ENCODE peak calls at places on chromosomes 13 and 19, in eight cellular contexts. P, F, A, B, T, U, I and S are unnamed samples. For H3K36me3, the result is how much of the 10 kb centered on the place peaks cover.

GRCh38 chr19:50475101-50475568 is 1.2 kb upstream of the EMC10 start:
- DNase-seq in P (no peak), F (no peak), A (no peak), B (no peak), T (no peak), U (no peak), I (peak), S (no peak)

GRCh38 chr19:50723069-50723468 is at the start of gene CLEC11A:
- DNase-seq in P (peak), F (no peak), A (peak), B (peak), T (peak), U (peak), I (peak), S (peak)

GRCh38 chr19:12769689-12770088 is 5.7 kb downstream of the HOOK2 start:
- DNase-seq in P (no peak), F (peak), A (no peak), B (no peak), T (no peak), U (no peak), I (no peak), S (no peak)

GRCh38 chr19:12365372-12366162 is at the start of gene ZNF442:
- DNase-seq in P (peak), F (peak), A (peak), B (peak), T (peak), U (peak), I (peak), S (peak)

GRCh38 chr19:3548594-3548993 is 8.8 kb downstream of the MFSD12 start:
- DNase-seq in P (peak), F (no peak), A (no peak), B (no peak), T (no peak), U (no peak), I (peak), S (no peak)

GRCh38 chr13:55560331-55560730 is 1580.4 kb upstream of the PRR20A start:
- DNase-seq in P (no peak), F (no peak), A (no peak), B (no peak), T (no peak), U (no peak), I (no peak), S (no peak)

GRCh38 chr13:51826606-51827005 is 18.4 kb downstream of the TMEM272 start:
- DNase-seq in P (no peak), F (no peak), A (no peak), B (peak), T (no peak), U (peak), I (no peak), S (no peak)

GRCh38 chr13:20505405-20506366 is 20.0 kb downstream of the CRYL1 start:
- DNase-seq in P (no peak), F (no peak), A (no peak), B (no peak), T (no peak), U (no peak), I (no peak), S (no peak)

GRCh38 chr13:88303605-88304004 is 632.4 kb downstream of the SLITRK5 start:
- DNase-seq in P (no peak), F (no peak), A (no peak), B (no peak), T (no peak), U (no peak), I (no peak), S (no peak)

GRCh38 chr19:54928299-54928698 is 19.0 kb downstream of the NLRP7 start:
- DNase-seq in P (no peak), F (no peak), A (peak), B (no peak), T (no peak), U (no peak), I (no peak), S (no peak)

GRCh38 chr19:50449236-50449899 is 16.7 kb downstream of the MYBPC2 start:
- DNase-seq in P (no peak), F (no peak), A (no peak), B (no peak), T (no peak), U (no peak), I (no peak), S (no peak)

GRCh38 chr19:571127-571974 is 1.0 kb upstream of the BSG start:
- DNase-seq in P (peak), F (peak), A (peak), B (no peak), T (no peak), U (no peak), I (no peak), S (no peak)

GRCh38 chr19:9427941-9428340 is 7.4 kb downstream of the ZNF266 start:
- DNase-seq in P (no peak), F (no peak), A (no peak), B (no peak), T (no peak), U (no peak), I (no peak), S (no peak)

GRCh38 chr13:22076658-22077057 is 405.8 kb downstream of the FGF9 start:
- DNase-seq in P (no peak), F (no peak), A (no peak), B (no peak), T (no peak), U (no peak), I (no peak), S (no peak)

GRCh38 chr19:57110592-57111328 is 9.0 kb upstream of the USP29 start:
- DNase-seq in P (no peak), F (no peak), A (no peak), B (no peak), T (no peak), U (no peak), I (no peak), S (no peak)

GRCh38 chr19:46131485-46132143 is 7.1 kb upstream of the IGFL3 start:
- DNase-seq in P (no peak), F (no peak), A (peak), B (no peak), T (no peak), U (no peak), I (no peak), S (no peak)
- H3K27ac ChIP-seq in P (no peak), F (no peak), A (no peak), B (peak), T (no peak), U (no peak), I (no peak), S (no peak)

DNA sequence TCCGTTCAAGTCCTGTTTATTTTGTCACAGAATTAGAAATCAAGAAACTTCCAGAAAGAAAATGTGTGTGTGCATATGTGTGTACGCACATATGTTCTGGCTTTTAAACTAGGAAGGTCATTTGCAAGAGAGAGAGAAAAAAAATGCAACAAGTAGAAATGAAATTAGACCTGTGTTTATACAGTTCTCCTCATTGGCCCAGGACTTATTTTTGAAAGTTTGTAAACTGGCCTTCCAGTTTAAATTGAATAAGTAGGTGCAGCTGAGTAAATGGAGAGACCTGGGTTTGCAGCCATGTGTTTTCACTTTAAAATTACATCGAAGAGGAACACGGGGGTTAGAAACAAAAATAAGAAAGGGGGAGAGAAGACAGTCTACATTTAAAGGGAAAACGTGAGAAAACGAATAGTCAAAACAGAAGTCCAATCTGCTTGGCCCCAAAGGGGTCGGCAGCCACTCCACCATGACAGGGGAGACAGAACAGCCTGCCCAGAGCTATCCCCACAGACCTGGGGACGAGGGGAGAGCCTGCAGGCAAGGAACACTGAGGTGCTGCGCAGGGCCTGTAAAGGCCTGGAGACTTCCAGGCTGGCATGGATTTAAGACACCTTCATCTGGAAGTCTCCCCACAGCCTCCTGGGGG is 216.8 kb upstream of the MAB21L1 start:
- DNase-seq in P (no peak), F (no peak), A (peak), B (no peak), T (no peak), U (no peak), I (no peak), S (no peak)
- H3K36me3 ChIP-seq in P (under half), F (under half), A (under half), B (under half), T (under half), U (under half), I (under half), S (under half)

GRCh38 chr13:48890386-48890785 is 85.3 kb upstream of the FNDC3A start:
- DNase-seq in P (no peak), F (no peak), A (no peak), B (no peak), T (no peak), U (no peak), I (no peak), S (no peak)
- H3K27ac ChIP-seq in P (no peak), F (no peak), A (no peak), B (no peak), T (no peak), U (no peak), I (no peak), S (no peak)

DNA sequence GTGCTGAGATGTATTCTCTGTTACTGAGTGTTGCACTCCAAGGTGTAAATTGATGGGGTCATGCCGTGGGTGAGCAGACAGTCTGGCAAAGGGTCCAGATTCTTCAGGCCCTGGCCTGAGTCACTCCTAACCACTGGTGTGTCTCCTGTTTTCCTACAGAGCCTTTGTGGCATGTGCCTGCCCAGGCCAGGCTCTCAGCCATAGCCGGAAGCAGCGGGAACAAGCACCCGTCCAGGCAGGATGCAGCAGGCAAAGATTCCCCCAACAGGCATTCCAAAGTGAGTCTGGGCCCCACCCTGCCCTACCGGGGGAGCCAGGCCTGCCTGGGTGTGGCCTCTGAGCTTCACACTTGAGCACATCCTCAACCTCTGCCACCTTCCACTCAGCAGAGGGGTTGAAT is 61.9 kb downstream of the DPF1 start:
- DNase-seq in P (no peak), F (no peak), A (no peak), B (no peak), T (no peak), U (no peak), I (no peak), S (no peak)
- H3K36me3 ChIP-seq in P (under half), F (under half), A (under half), B (under half), T (under half), U (under half), I (under half), S (half or more)

GRCh38 chr19:47626238-47626637 is 17.3 kb downstream of the BICRA start:
- DNase-seq in P (no peak), F (no peak), A (no peak), B (no peak), T (no peak), U (no peak), I (no peak), S (no peak)

GRCh38 chr19:47631681-47632446 is 22.9 kb downstream of the BICRA start:
- DNase-seq in P (no peak), F (no peak), A (no peak), B (peak), T (peak), U (peak), I (no peak), S (no peak)

GRCh38 chr19:47630594-47630993 is 21.7 kb downstream of the BICRA start:
- DNase-seq in P (no peak), F (no peak), A (no peak), B (no peak), T (no peak), U (no peak), I (no peak), S (no peak)

GRCh38 chr19:47625650-47626049 is 16.7 kb downstream of the BICRA start:
- DNase-seq in P (no peak), F (no peak), A (no peak), B (no peak), T (no peak), U (no peak), I (no peak), S (no peak)

DNA sequence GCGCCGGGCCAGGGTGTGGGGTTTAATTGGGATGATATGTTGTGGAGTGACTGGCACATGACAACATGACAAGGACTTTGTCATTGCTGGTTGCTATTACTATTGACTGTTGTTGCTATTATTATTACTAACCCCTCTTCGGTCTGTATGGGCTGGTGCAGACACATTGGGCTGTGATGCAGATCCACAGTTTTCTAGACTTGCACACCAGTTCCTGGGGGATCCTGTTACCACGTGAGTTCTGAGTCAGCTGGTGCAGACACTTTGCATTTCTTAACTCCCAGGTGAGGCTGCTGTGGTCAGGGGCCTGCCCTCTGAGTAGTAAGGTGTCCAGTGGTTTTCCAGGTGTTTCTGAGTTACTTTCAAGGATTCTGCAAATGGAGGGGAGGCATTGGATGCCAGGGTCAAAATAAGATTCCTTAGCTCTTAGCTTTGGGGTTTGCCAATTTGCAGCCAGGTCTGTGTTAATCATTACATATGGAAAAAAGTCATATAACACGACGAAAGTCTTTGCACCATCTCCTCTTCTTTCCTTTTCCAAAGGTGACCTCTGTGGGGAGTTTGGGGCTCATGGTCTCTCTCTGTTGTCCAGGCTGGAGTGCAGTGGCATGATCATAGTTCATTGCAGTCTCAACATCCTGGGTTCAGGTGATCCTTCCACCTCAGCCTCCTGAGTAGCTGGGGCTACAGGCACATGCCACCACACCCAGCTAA is 19.3 kb downstream of the BICRA start:
- DNase-seq in P (no peak), F (no peak), A (no peak), B (no peak), T (no peak), U (no peak), I (no peak), S (no peak)
- H3K27ac ChIP-seq in P (no peak), F (no peak), A (no peak), B (no peak), T (no peak), U (no peak), I (no peak), S (no peak)

GRCh38 chr19:46350758-46351159 is 3.9 kb downstream of the PPP5C start:
- DNase-seq in P (peak), F (no peak), A (no peak), B (no peak), T (peak), U (no peak), I (no peak), S (no peak)
- H3K36me3 ChIP-seq in P (under half), F (under half), A (under half), B (under half), T (under half), U (under half), I (under half), S (under half)